ENCODE peak calls at places on chromosome 22, in five cellular contexts. One of them, this sample, is unnamed.

GRCh38 chr22:27242111-27242436 is 559.5 kb downstream of the MN1 start:
- DNase-seq in adrenal gland: no peak
- DNase-seq in mammary epithelial cell: no peak
- DNase-seq in A673: no peak
- DNase-seq in lower lobe of right lung: no peak
- DNase-seq in this sample: no peak

GRCh38 chr22:41512421-41513194 is 31.7 kb downstream of the POLR3H start:
- DNase-seq in adrenal gland: peak
- DNase-seq in mammary epithelial cell: peak
- DNase-seq in A673: peak
- DNase-seq in lower lobe of right lung: no peak
- DNase-seq in this sample: peak

GRCh38 chr22:42077486-42078125 is 1.9 kb upstream of the SMDT1 start:
- DNase-seq in adrenal gland: no peak
- DNase-seq in mammary epithelial cell: no peak
- DNase-seq in A673: no peak
- DNase-seq in lower lobe of right lung: no peak
- DNase-seq in this sample: no peak

GRCh38 chr22:19520007-19520406 is 4.2 kb downstream of the CLDN5 start:
- DNase-seq in adrenal gland: no peak
- DNase-seq in mammary epithelial cell: no peak
- DNase-seq in A673: no peak
- DNase-seq in lower lobe of right lung: no peak
- DNase-seq in this sample: no peak

GRCh38 chr22:28978863-28979799 is 82.5 kb downstream of the C22orf31 start:
- DNase-seq in adrenal gland: no peak
- DNase-seq in mammary epithelial cell: no peak
- DNase-seq in A673: no peak
- DNase-seq in lower lobe of right lung: no peak
- DNase-seq in this sample: no peak

GRCh38 chr22:42553475-42554361 is at the start of gene SERHL2:
- DNase-seq in adrenal gland: peak
- DNase-seq in mammary epithelial cell: peak
- DNase-seq in A673: peak
- DNase-seq in lower lobe of right lung: peak
- DNase-seq in this sample: peak

GRCh38 chr22:23248583-23248982 is 68.3 kb downstream of the BCR start:
- DNase-seq in adrenal gland: no peak
- DNase-seq in mammary epithelial cell: peak
- DNase-seq in A673: no peak
- DNase-seq in lower lobe of right lung: no peak
- DNase-seq in this sample: no peak

GRCh38 chr22:28829358-28830181 is 29.2 kb upstream of the XBP1 start:
- DNase-seq in adrenal gland: peak
- DNase-seq in mammary epithelial cell: peak
- DNase-seq in A673: peak
- DNase-seq in lower lobe of right lung: peak
- DNase-seq in this sample: peak

GRCh38 chr22:47213571-47214230 is 451.3 kb downstream of the TBC1D22A start:
- DNase-seq in adrenal gland: no peak
- DNase-seq in mammary epithelial cell: no peak
- DNase-seq in A673: peak
- DNase-seq in lower lobe of right lung: no peak
- DNase-seq in this sample: no peak

GRCh38 chr22:24942301-24942700 is 4.2 kb downstream of the LHFPL7 start:
- DNase-seq in adrenal gland: no peak
- DNase-seq in mammary epithelial cell: no peak
- DNase-seq in A673: no peak
- DNase-seq in lower lobe of right lung: no peak
- DNase-seq in this sample: no peak

GRCh38 chr22:23696326-23696851 is 5.6 kb downstream of the RGL4 start:
- DNase-seq in adrenal gland: no peak
- DNase-seq in mammary epithelial cell: no peak
- DNase-seq in A673: no peak
- DNase-seq in lower lobe of right lung: peak
- DNase-seq in this sample: no peak

GRCh38 chr22:48662476-48663150 is 1165.1 kb downstream of the BRD1 start:
- DNase-seq in adrenal gland: no peak
- DNase-seq in mammary epithelial cell: no peak
- DNase-seq in A673: no peak
- DNase-seq in lower lobe of right lung: no peak
- DNase-seq in this sample: no peak

GRCh38 chr22:17949926-17950473 is 74.4 kb downstream of the MICAL3 start:
- DNase-seq in adrenal gland: no peak
- DNase-seq in mammary epithelial cell: no peak
- DNase-seq in A673: no peak
- DNase-seq in lower lobe of right lung: no peak
- DNase-seq in this sample: no peak

GRCh38 chr22:36860821-36861659 is at the start of gene NCF4:
- DNase-seq in adrenal gland: peak
- DNase-seq in mammary epithelial cell: no peak
- DNase-seq in A673: no peak
- DNase-seq in lower lobe of right lung: peak
- DNase-seq in this sample: no peak

GRCh38 chr22:46295277-46295971 is 1.2 kb upstream of the GTSE1 start:
- DNase-seq in adrenal gland: no peak
- DNase-seq in mammary epithelial cell: no peak
- DNase-seq in A673: no peak
- DNase-seq in lower lobe of right lung: peak
- DNase-seq in this sample: no peak

GRCh38 chr22:33715626-33716025 is 204.7 kb downstream of the LARGE1 start:
- DNase-seq in adrenal gland: no peak
- DNase-seq in mammary epithelial cell: no peak
- DNase-seq in A673: no peak
- DNase-seq in lower lobe of right lung: no peak
- DNase-seq in this sample: no peak

GRCh38 chr22:24284747-24285203 is 14.1 kb downstream of the SPECC1L start:
- DNase-seq in adrenal gland: no peak
- DNase-seq in mammary epithelial cell: no peak
- DNase-seq in A673: no peak
- DNase-seq in lower lobe of right lung: no peak
- DNase-seq in this sample: no peak

GRCh38 chr22:20111045-20111688 is 4.7 kb upstream of the RANBP1 start:
- DNase-seq in adrenal gland: no peak
- DNase-seq in mammary epithelial cell: no peak
- DNase-seq in A673: peak
- DNase-seq in lower lobe of right lung: peak
- DNase-seq in this sample: no peak

GRCh38 chr22:44000123-44000522 is 24.0 kb upstream of the PARVB start:
- DNase-seq in adrenal gland: no peak
- DNase-seq in mammary epithelial cell: no peak
- DNase-seq in A673: no peak
- DNase-seq in lower lobe of right lung: peak
- DNase-seq in this sample: no peak

GRCh38 chr22:47036352-47036751 is 273.9 kb downstream of the TBC1D22A start:
- DNase-seq in adrenal gland: no peak
- DNase-seq in mammary epithelial cell: no peak
- DNase-seq in A673: no peak
- DNase-seq in lower lobe of right lung: peak
- DNase-seq in this sample: no peak

GRCh38 chr22:47008208-47008885 is 245.9 kb downstream of the TBC1D22A start:
- DNase-seq in adrenal gland: no peak
- DNase-seq in mammary epithelial cell: no peak
- DNase-seq in A673: no peak
- DNase-seq in lower lobe of right lung: no peak
- DNase-seq in this sample: no peak

GRCh38 chr22:48587236-48587865 is 1240.3 kb downstream of the BRD1 start:
- DNase-seq in adrenal gland: no peak
- DNase-seq in mammary epithelial cell: no peak
- DNase-seq in A673: no peak
- DNase-seq in lower lobe of right lung: peak
- DNase-seq in this sample: no peak

GRCh38 chr22:48798281-48799226 is 1029.1 kb downstream of the BRD1 start:
- DNase-seq in adrenal gland: no peak
- DNase-seq in mammary epithelial cell: no peak
- DNase-seq in A673: no peak
- DNase-seq in lower lobe of right lung: no peak
- DNase-seq in this sample: no peak

GRCh38 chr22:39621826-39622225 is 51.3 kb downstream of the CACNA1I start:
- DNase-seq in adrenal gland: no peak
- DNase-seq in mammary epithelial cell: no peak
- DNase-seq in A673: no peak
- DNase-seq in lower lobe of right lung: no peak
- DNase-seq in this sample: no peak

GRCh38 chr22:47918936-47919505 is 1156.6 kb downstream of the TBC1D22A start:
- DNase-seq in adrenal gland: no peak
- DNase-seq in mammary epithelial cell: no peak
- DNase-seq in A673: no peak
- DNase-seq in lower lobe of right lung: no peak
- DNase-seq in this sample: no peak

GRCh38 chr22:42272431-42273004 is 2.1 kb upstream of the TCF20 start:
- DNase-seq in adrenal gland: no peak
- DNase-seq in mammary epithelial cell: no peak
- DNase-seq in A673: no peak
- DNase-seq in lower lobe of right lung: no peak
- DNase-seq in this sample: no peak

DNA sequence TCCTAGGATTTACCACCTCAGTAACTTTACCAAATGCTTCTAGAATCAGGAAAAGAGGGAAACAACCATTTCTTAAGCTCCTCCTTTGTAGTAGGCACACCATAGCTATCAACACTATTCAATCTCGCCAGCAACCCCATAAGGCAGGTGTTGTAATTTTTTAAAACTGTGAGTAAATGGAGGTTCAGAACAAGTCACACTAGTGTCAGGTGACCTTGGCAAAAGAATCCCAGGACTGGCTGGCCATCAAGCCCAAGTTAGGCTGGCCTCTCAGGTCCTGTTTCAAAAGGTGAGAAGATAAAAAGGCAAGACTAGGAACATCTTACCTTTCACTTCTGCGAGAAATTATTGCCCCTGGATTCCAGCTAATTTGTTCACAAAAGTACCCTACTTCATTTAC is 713 bp downstream of the TOP3B start:
- DNase-seq in adrenal gland: no peak
- DNase-seq in mammary epithelial cell: peak
- DNase-seq in A673: no peak
- DNase-seq in lower lobe of right lung: no peak
- DNase-seq in this sample: no peak
- H3K27ac ChIP-seq in adrenal gland: peak
- H3K27ac ChIP-seq in mammary epithelial cell: peak
- H3K27ac ChIP-seq in A673: peak
- H3K27ac ChIP-seq in lower lobe of right lung: peak
- H3K27ac ChIP-seq in this sample: no peak

GRCh38 chr22:49798486-49799151 is 29.1 kb downstream of the BRD1 start:
- DNase-seq in adrenal gland: no peak
- DNase-seq in mammary epithelial cell: no peak
- DNase-seq in A673: no peak
- DNase-seq in lower lobe of right lung: no peak
- DNase-seq in this sample: no peak
- H3K27ac ChIP-seq in adrenal gland: no peak
- H3K27ac ChIP-seq in mammary epithelial cell: no peak
- H3K27ac ChIP-seq in A673: no peak
- H3K27ac ChIP-seq in lower lobe of right lung: no peak
- H3K27ac ChIP-seq in this sample: no peak

DNA sequence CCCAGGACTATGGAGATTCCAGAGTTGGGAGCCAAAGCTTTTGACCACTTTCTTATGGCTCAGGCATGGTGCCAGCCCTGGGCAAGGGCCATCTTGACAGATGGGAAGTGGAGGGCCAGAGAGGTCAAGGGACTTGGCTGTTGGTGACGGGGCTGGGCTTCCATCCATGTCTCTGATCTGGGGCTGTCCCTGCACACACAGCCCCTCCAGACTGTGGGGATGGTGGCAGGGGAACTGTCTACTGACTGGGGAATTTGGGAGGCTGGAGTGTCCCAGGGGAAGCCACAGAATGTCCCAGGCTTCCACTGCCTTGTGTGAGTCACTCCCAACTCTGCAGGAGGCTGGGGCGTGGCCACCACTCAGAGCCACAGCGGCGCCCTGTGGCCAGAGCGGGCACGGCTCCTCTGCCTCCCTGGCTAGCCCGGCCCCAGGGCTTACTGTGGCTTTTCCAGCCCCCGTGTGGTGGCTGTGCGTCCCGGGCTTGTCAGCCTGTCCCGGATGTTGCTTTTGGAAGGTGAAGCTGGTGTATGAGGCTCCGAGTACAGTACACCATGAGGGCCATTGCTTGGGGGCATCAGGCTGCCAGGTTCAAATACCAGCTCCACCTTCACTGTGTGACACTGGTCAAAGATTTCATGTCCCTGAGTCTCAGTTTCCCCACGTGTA is 19.6 kb downstream of the C22orf23 start:
- DNase-seq in adrenal gland: peak
- DNase-seq in mammary epithelial cell: peak
- DNase-seq in A673: peak
- DNase-seq in lower lobe of right lung: peak
- DNase-seq in this sample: peak
- H3K27ac ChIP-seq in adrenal gland: peak
- H3K27ac ChIP-seq in mammary epithelial cell: no peak
- H3K27ac ChIP-seq in A673: peak
- H3K27ac ChIP-seq in lower lobe of right lung: peak
- H3K27ac ChIP-seq in this sample: no peak

GRCh38 chr22:32411388-32411787 is 659 bp downstream of the RTCB start:
- DNase-seq in adrenal gland: no peak
- DNase-seq in mammary epithelial cell: peak
- DNase-seq in A673: no peak
- DNase-seq in lower lobe of right lung: no peak
- DNase-seq in this sample: no peak
- H3K27ac ChIP-seq in adrenal gland: peak
- H3K27ac ChIP-seq in mammary epithelial cell: peak
- H3K27ac ChIP-seq in A673: peak
- H3K27ac ChIP-seq in lower lobe of right lung: peak
- H3K27ac ChIP-seq in this sample: no peak

DNA sequence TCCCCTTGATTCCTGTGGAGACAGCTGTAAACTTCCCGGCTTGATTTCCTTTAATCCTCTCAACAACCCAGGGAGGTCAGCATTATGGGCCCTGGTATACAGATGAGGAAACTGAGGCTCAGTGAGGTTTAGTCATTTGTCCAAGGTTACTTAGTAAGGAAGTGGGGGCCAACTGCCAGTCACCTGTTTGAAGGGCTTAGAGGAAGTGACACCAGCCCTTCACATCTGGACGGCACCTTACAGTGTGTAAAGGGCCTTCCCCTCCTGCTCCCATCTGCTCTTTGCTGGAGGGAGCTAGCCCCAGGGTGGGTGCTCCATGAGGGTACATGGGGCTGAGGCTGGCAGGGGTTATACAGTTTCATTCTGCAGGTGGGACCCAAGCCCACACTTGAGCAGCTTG is 12.1 kb downstream of the MICALL1 start:
- DNase-seq in adrenal gland: no peak
- DNase-seq in mammary epithelial cell: no peak
- DNase-seq in A673: no peak
- DNase-seq in lower lobe of right lung: no peak
- DNase-seq in this sample: no peak
- H3K27ac ChIP-seq in adrenal gland: no peak
- H3K27ac ChIP-seq in mammary epithelial cell: no peak
- H3K27ac ChIP-seq in A673: no peak
- H3K27ac ChIP-seq in lower lobe of right lung: no peak
- H3K27ac ChIP-seq in this sample: no peak

GRCh38 chr22:31177420-31178162 is 17.6 kb downstream of the RNF185 start:
- DNase-seq in adrenal gland: no peak
- DNase-seq in mammary epithelial cell: peak
- DNase-seq in A673: no peak
- DNase-seq in lower lobe of right lung: no peak
- DNase-seq in this sample: no peak
- H3K27ac ChIP-seq in adrenal gland: no peak
- H3K27ac ChIP-seq in mammary epithelial cell: peak
- H3K27ac ChIP-seq in A673: peak
- H3K27ac ChIP-seq in lower lobe of right lung: no peak
- H3K27ac ChIP-seq in this sample: no peak

This sample was measured in iPS DF 6.9.